ENCODE peak calls at places on chromosomes 7 and 10, in six cellular contexts. B is ovary; N is kidney tubule cell; C is CD8-positive, alpha-beta T cell; D is tibial artery; Y is GM10248. E is an unnamed sample.

GRCh38 chr7:82468435-82468834 is 24.9 kb upstream of the CACNA2D1 start:
- DNase-seq in D (no peak), N (no peak), B (no peak), Y (no peak), C (no peak), E (no peak)

GRCh38 chr7:45882465-45882810 is 5.8 kb upstream of the IGFBP1 start:
- DNase-seq in N (no peak), C (no peak), B (no peak), D (no peak), Y (no peak), E (peak)

GRCh38 chr10:72828294-72828693 is 65.2 kb upstream of the OIT3 start:
- DNase-seq in D (no peak), B (no peak), Y (no peak), N (no peak), C (no peak), E (no peak)

GRCh38 chr10:129275886-129276285 is 191.2 kb upstream of the MGMT start:
- DNase-seq in C (no peak), Y (no peak), N (no peak), D (no peak), B (no peak), E (no peak)

GRCh38 chr7:155189600-155189989 is 108.1 kb upstream of the INSIG1 start:
- DNase-seq in Y (no peak), B (no peak), C (no peak), D (no peak), N (no peak), E (no peak)

GRCh38 chr10:29611796-29612381 is 22.9 kb downstream of the SVIL start:
- DNase-seq in B (no peak), Y (no peak), C (no peak), D (no peak), N (peak), E (no peak)

GRCh38 chr10:85864866-85865526 is 501.6 kb downstream of the GRID1 start:
- DNase-seq in D (no peak), B (no peak), N (no peak), Y (peak), C (no peak), E (no peak)

GRCh38 chr7:130144632-130145171 is 60.5 kb downstream of the TMEM209 start:
- DNase-seq in B (no peak), Y (no peak), C (no peak), D (no peak), N (peak), E (no peak)

GRCh38 chr7:126157391-126157790 is 1095.3 kb downstream of the GRM8 start:
- DNase-seq in C (no peak), N (no peak), Y (no peak), B (no peak), D (no peak), E (no peak)

GRCh38 chr7:114048386-114049235 is 129.8 kb upstream of the PPP1R3A start:
- DNase-seq in Y (no peak), D (no peak), B (no peak), C (no peak), N (peak), E (peak)

GRCh38 chr7:132380065-132380464 is 196.2 kb downstream of the PLXNA4 start:
- DNase-seq in D (peak), C (no peak), B (peak), N (peak), Y (no peak), E (no peak)

GRCh38 chr7:12550956-12551355 is 19.6 kb upstream of the SCIN start:
- DNase-seq in N (peak), Y (no peak), B (no peak), D (no peak), C (no peak), E (no peak)

GRCh38 chr7:55194522-55194921 is 170.6 kb upstream of the LANCL2 start:
- DNase-seq in Y (no peak), C (no peak), N (no peak), B (no peak), D (no peak), E (no peak)

GRCh38 chr10:61903184-61903990 is 1.9 kb downstream of the ARID5B start:
- DNase-seq in D (peak), B (peak), C (peak), Y (peak), N (peak), E (no peak)

GRCh38 chr7:1706721-1707613 is 36.9 kb downstream of the ELFN1 start:
- DNase-seq in Y (no peak), B (no peak), N (no peak), D (no peak), C (no peak), E (no peak)

GRCh38 chr7:22653981-22654380 is 73.0 kb upstream of the IL6 start:
- DNase-seq in D (no peak), N (no peak), B (no peak), C (no peak), Y (no peak), E (no peak)

GRCh38 chr7:47266131-47266706 is 315.7 kb downstream of the TNS3 start:
- DNase-seq in D (peak), C (no peak), B (peak), Y (peak), N (peak), E (no peak)

GRCh38 chr7:103065666-103066065 is 8.9 kb downstream of the FBXL13 start:
- DNase-seq in N (peak), Y (peak), D (peak), C (no peak), B (peak), E (no peak)

GRCh38 chr7:100957832-100958421 is 8.6 kb downstream of the MUC3A start:
- DNase-seq in C (no peak), D (no peak), N (peak), Y (no peak), B (no peak), E (no peak)

GRCh38 chr10:80137031-80137712 is 4.6 kb downstream of the PLAC9 start:
- DNase-seq in B (no peak), C (no peak), Y (no peak), D (peak), N (no peak), E (no peak)

GRCh38 chr7:115008465-115009114 is 86.7 kb downstream of the MDFIC start:
- DNase-seq in C (no peak), N (no peak), Y (no peak), B (peak), D (peak), E (no peak)

GRCh38 chr10:79105164-79105739 is 36.5 kb downstream of the ZMIZ1 start:
- DNase-seq in Y (no peak), C (no peak), N (no peak), B (no peak), D (no peak), E (no peak)

GRCh38 chr10:50508315-50509051 is 115.3 kb downstream of the SGMS1 start:
- DNase-seq in Y (peak), N (peak), B (no peak), D (no peak), C (no peak), E (no peak)

GRCh38 chr7:1619152-1620079 is 49.6 kb upstream of the PSMG3 start:
- DNase-seq in C (no peak), B (no peak), Y (no peak), N (no peak), D (no peak), E (no peak)

GRCh38 chr7:1823376-1824150 is 153.5 kb downstream of the ELFN1 start:
- DNase-seq in Y (no peak), N (no peak), C (no peak), B (no peak), D (no peak), E (no peak)